ENCODE peak calls at places on chromosomes 16 and 17, in nine cellular contexts. I, F, V, N, L, A, S, P and O are unnamed samples.

GRCh38 chr17:21396237-21396636 is 20.1 kb downstream of the KCNJ12 start:
- DNase-seq in P (no peak), N (no peak), I (no peak), V (no peak), S (no peak), A (no peak), L (no peak), F (no peak), O (no peak)

GRCh38 chr16:1065466-1066128 is 7.0 kb upstream of the SSTR5 start:
- DNase-seq in L (no peak), P (no peak), V (no peak), A (no peak), F (no peak), S (no peak), I (no peak), N (no peak), O (no peak)

GRCh38 chr17:15436399-15437369 is 30.7 kb downstream of the CDRT4 start:
- DNase-seq in N (peak), L (peak), S (no peak), P (no peak), A (no peak), F (peak), I (peak), V (no peak), O (peak)

GRCh38 chr16:30026449-30026848 is 3.5 kb downstream of the C16orf92 start:
- DNase-seq in P (no peak), F (no peak), N (no peak), V (no peak), I (no peak), A (no peak), S (no peak), L (no peak), O (no peak)

GRCh38 chr17:10226930-10227695 is 28.7 kb upstream of the GAS7 start:
- DNase-seq in S (peak), I (peak), A (no peak), L (peak), P (peak), N (no peak), F (peak), V (no peak), O (peak)

GRCh38 chr16:20911361-20911760 is 10.8 kb downstream of the LYRM1 start:
- DNase-seq in N (no peak), L (no peak), F (no peak), P (no peak), I (no peak), S (peak), A (no peak), V (no peak), O (no peak)

GRCh38 chr16:57213462-57213861 is 27.3 kb downstream of the RSPRY1 start:
- DNase-seq in V (no peak), L (no peak), N (no peak), F (no peak), I (no peak), P (no peak), A (no peak), S (no peak), O (no peak)

GRCh38 chr17:7555320-7555948 is 3.1 kb upstream of the TNFSF13 start:
- DNase-seq in I (no peak), F (no peak), S (no peak), N (no peak), A (no peak), P (no peak), V (no peak), L (no peak), O (no peak)

GRCh38 chr17:10744509-10745000 is 14.7 kb upstream of the TMEM220 start:
- DNase-seq in P (no peak), L (no peak), S (no peak), F (no peak), V (no peak), A (no peak), I (no peak), N (no peak), O (no peak)

DNA sequence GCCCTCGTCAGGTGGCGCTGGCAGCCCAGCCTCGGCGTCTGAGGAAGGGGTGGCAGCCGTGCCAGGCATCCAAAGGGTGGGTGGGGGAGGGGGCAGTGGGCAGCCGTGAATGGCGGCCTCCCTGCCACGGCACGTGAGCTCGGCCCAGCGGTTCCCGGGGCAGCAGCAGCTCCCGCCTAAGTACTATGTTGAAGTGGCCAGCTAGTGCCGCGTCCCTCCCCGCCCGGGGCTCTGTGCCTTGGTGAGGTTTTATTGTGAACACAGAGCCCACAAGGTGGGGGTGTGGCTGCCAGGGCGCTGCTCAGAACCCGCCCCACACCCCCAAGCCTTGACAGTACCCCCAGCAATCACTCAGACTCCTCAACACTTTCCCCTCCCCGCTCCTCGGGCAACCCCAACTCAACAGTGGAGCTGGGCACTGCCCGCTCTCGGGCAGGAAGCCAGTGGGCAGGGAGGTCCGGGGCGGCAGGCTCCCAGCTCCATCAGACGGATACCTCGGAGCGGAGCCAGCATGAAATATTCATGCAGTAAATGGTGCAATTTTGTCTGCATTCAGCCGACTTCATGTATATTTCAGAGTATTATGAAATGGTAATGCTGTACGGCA is 80.4 kb downstream of the ENGASE start:
- DNase-seq in A (no peak), I (no peak), F (no peak), L (no peak), V (no peak), P (no peak), S (no peak), N (no peak), O (no peak)
- H3K4me3 ChIP-seq in A (no peak), I (no peak), F (no peak), L (no peak), V (no peak), P (no peak), S (no peak), N (no peak), O (no peak)

GRCh38 chr17:39095309-39095686 is 56.1 kb downstream of the PLXDC1 start:
- DNase-seq in A (no peak), F (no peak), N (peak), P (no peak), S (no peak), I (no peak), L (no peak), V (no peak), O (no peak)

GRCh38 chr17:39096435-39097158 is 54.8 kb downstream of the PLXDC1 start:
- DNase-seq in V (no peak), N (peak), I (no peak), A (no peak), P (no peak), F (no peak), L (no peak), S (no peak), O (peak)

GRCh38 chr17:39097159-39097519 is 54.3 kb downstream of the PLXDC1 start:
- DNase-seq in F (no peak), S (no peak), V (no peak), N (no peak), A (no peak), L (no peak), I (no peak), P (no peak), O (no peak)

GRCh38 chr17:39098474-39099090 is 52.9 kb downstream of the PLXDC1 start:
- DNase-seq in L (no peak), I (no peak), A (no peak), S (no peak), N (no peak), V (no peak), P (no peak), F (no peak), O (peak)

DNA sequence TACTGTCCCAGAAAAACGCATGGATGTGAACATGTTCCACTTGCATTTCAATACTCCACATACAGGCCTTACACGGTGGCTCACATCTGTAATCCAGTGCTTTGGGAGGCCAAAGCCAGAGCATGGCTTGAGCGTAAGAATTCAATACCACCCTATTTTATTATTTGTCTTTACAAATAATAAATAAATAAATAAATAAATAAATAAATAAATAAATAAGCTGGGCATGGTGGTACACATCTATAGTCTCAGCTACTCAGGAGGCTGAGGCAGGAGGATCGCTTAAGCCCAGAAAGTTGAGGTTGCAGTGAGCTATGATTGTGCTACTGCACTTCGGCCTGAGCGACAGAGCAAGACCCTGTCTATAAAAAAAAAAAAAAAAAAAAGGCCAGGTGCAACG is 53.9 kb downstream of the PLXDC1 start:
- DNase-seq in A (no peak), S (no peak), N (no peak), F (no peak), I (no peak), P (no peak), V (no peak), L (no peak), O (no peak)
- TF ChIP-seq CTCF in A (no peak), S (no peak), N (no peak), F (no peak), I (no peak), P (no peak), V (no peak), L (no peak), O (no peak)

DNA sequence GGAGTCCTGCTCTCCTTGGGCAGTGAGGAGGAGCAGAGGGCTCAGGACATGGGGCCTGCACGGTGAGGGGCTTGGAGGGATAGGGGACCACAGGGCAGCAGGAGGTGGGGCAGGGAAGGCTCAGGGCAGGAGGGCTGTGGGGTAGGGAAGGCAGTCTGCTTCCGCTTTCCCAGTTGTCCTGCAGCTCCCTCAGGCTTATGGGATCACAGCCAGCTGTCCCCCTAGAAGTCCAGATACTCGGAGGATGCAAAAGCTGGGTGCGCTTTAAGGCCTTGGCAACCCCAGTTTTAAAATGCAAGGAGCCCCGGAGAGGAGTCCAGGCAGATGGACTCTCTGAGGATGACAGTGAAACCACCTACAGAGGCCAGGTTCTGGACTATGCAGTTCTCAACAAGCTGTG is 299.1 kb upstream of the FOXF1 start:
- DNase-seq in S (no peak), A (no peak), L (no peak), F (no peak), V (peak), I (no peak), P (no peak), N (no peak), O (no peak)
- TF ChIP-seq POLR2A in S (no peak), A (no peak), L (no peak), F (no peak), V (no peak), I (no peak), P (no peak), N (no peak), O (no peak)

DNA sequence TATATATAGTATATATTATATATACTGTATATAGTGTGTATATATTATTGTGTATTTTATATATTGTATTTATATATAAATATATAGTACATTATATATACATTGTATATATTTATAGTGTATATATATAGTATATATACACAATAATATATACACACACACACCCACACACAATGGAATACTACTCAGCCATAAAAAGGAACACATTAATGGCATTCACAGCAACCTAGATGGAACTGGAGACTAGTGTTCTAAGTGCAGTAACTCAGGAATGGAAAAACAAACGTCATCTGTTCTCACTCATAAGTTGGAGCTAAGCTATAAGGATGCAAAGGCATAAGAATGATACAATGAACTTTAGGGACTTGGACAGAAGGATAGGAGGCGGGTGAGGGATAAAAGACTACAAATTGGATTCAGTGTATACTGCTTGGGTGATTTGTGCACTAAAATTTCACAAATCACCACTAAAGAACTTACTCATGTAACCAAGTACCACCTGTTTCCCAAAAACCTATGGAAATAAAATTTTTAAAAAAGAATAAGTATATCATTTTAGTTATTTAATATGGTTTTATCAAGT is 201.9 kb upstream of the CDH11 start:
- DNase-seq in L (no peak), F (no peak), V (no peak), N (no peak), P (no peak), A (no peak), S (no peak), I (no peak), O (peak)
- H3K4me3 ChIP-seq in L (no peak), F (no peak), V (no peak), N (no peak), P (no peak), A (no peak), S (no peak), I (no peak), O (no peak)

DNA sequence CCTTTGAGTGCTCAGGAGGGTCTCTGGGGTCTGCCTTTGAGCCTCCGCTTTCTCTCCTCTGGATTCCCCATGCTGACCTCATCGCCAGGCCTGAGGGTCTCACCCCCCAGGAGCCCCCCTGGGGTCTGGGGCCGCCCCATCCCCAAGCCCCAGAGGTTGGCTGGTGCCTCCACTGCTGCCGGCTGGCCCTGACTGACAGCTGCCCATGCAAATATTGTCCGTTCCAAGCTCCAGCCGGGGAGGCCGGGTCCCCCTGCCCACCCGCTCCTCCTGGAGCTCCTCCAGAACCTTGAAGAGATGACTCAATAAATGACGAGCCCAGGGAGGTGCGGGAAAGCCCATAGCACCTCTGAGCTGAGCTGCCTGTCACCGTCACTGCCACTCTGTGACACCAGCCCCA is 173.8 kb downstream of the RBFOX3 start:
- DNase-seq in I (no peak), N (no peak), F (no peak), L (no peak), S (no peak), P (no peak), A (no peak), V (no peak), O (no peak)
- TF ChIP-seq CTCF in I (no peak), N (no peak), F (no peak), L (no peak), S (no peak), P (no peak), A (no peak), V (no peak), O (no peak)

DNA sequence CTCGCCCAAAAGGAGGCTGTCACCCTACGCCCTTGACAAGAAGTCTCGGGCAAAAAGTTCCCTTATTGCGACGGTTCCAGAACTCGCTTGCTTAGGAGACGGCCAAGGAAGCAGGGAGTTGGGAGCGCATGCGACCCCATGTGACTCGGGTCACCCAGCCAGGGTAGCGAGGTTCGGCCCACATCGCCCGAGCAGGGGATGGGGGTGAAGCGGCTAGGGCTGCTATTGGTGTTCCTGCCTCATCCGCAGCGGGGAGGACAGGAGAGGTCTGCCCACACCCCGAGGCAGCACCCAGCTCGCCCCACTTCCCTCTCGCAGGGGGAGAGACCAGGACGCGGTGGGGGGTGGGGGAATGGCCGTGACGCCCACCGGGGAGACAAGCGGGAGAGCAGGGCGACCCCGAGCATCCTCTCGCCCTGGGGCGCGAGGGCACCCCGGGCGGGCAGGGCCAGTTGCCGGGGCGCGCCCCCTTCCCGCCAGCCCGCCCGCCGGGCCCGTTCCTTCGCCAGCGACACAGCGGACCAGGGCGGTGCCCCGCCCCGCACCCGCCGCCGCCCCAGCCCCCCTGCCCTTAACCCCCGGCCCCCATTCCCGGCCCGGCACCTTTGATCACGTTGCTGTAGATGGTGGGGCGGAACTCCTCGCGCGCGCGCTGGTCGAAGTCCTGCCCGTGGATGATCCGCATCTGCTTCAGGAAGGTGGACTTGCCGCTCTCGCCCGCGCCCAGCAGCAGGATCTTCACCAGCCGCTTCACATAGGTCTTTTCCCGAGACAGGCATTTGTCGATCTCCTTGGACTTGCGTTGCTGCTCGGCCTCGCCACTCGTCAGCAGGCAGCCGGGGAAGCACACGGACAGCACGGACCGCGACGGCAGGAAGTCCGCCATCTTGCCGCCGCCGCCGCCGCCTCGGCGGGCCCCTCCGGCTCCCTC is 567 bp downstream of the GNA13 start:
- DNase-seq in I (peak), L (peak), P (peak), N (peak), F (peak), A (no peak), V (peak), S (peak), O (peak)
- TF ChIP-seq POLR2A in I (no peak), L (no peak), P (no peak), N (no peak), F (peak), A (peak), V (no peak), S (peak), O (no peak)

GRCh38 chr17:50371526-50371925 is 1.5 kb downstream of the MRPL27 start:
- DNase-seq in V (no peak), A (no peak), F (no peak), S (no peak), N (no peak), P (no peak), L (no peak), I (no peak), O (no peak)
- H3K4me3 ChIP-seq in V (no peak), A (no peak), F (no peak), S (no peak), N (no peak), P (no peak), L (peak), I (no peak), O (peak)